ENCODE peak calls at places on chromosome 15, in four cellular contexts. One of them, this sample, is unnamed.

GRCh38 chr15:36177590-36178281 is 401.7 kb upstream of the CDIN1 start:
- DNase-seq in NCI-H460: no peak
- DNase-seq in CD8-positive, alpha-beta T cell: no peak
- DNase-seq in GM13977: no peak
- DNase-seq in this sample: no peak

GRCh38 chr15:90201944-90202375 is 830 bp downstream of the SEMA4B start:
- DNase-seq in NCI-H460: no peak
- DNase-seq in CD8-positive, alpha-beta T cell: no peak
- DNase-seq in GM13977: peak; percentile 47
- DNase-seq in this sample: no peak

GRCh38 chr15:43187544-43188155 is 2.4 kb downstream of the CCNDBP1 start:
- DNase-seq in NCI-H460: peak; percentile 30
- DNase-seq in CD8-positive, alpha-beta T cell: no peak
- DNase-seq in GM13977: peak; percentile 49
- DNase-seq in this sample: no peak

GRCh38 chr15:81170504-81170903 is 26.2 kb upstream of the IL16 start:
- DNase-seq in NCI-H460: no peak
- DNase-seq in CD8-positive, alpha-beta T cell: no peak
- DNase-seq in GM13977: no peak
- DNase-seq in this sample: no peak

GRCh38 chr15:91980502-91981267 is 127.2 kb downstream of the SLCO3A1 start:
- DNase-seq in NCI-H460: no peak
- DNase-seq in CD8-positive, alpha-beta T cell: no peak
- DNase-seq in GM13977: no peak
- DNase-seq in this sample: no peak

GRCh38 chr15:78873796-78874761 is 1.4 kb downstream of the MORF4L1 start:
- DNase-seq in NCI-H460: no peak
- DNase-seq in CD8-positive, alpha-beta T cell: peak; percentile 51
- DNase-seq in GM13977: no peak
- DNase-seq in this sample: no peak

GRCh38 chr15:65042776-65043322 is 2.3 kb upstream of the SLC51B start:
- DNase-seq in NCI-H460: no peak
- DNase-seq in CD8-positive, alpha-beta T cell: no peak
- DNase-seq in GM13977: no peak
- DNase-seq in this sample: no peak

GRCh38 chr15:60414016-60414682 is 16.4 kb upstream of the ANXA2 start:
- DNase-seq in NCI-H460: no peak
- DNase-seq in CD8-positive, alpha-beta T cell: no peak
- DNase-seq in GM13977: no peak
- DNase-seq in this sample: no peak

GRCh38 chr15:61008915-61009314 is 220.2 kb downstream of the RORA start:
- DNase-seq in NCI-H460: no peak
- DNase-seq in CD8-positive, alpha-beta T cell: no peak
- DNase-seq in GM13977: no peak
- DNase-seq in this sample: no peak

GRCh38 chr15:99343208-99343607 is 91.9 kb downstream of the LRRC28 start:
- DNase-seq in NCI-H460: no peak
- DNase-seq in CD8-positive, alpha-beta T cell: no peak
- DNase-seq in GM13977: no peak
- DNase-seq in this sample: no peak

GRCh38 chr15:91098451-91098850 is 1.6 kb upstream of the SV2B start:
- DNase-seq in NCI-H460: no peak
- DNase-seq in CD8-positive, alpha-beta T cell: no peak
- DNase-seq in GM13977: no peak
- DNase-seq in this sample: no peak

GRCh38 chr15:60582370-60583036 is 103.6 kb upstream of the ICE2 start:
- DNase-seq in NCI-H460: no peak
- DNase-seq in CD8-positive, alpha-beta T cell: peak; percentile 48
- DNase-seq in GM13977: peak; percentile 40
- DNase-seq in this sample: no peak

This sample was measured in GM12878.